ENCODE peak calls at places on chromosomes 3 and 15, in four cellular contexts. X, K, T and U are unnamed samples.
A peak's percentile ranks its signal among the peaks of the same experiment; 100 is the strongest.

GRCh38 chr15:99703603-99704443 is 29.4 kb downstream of the LYSMD4 start:
- DNase-seq in X (no peak), K (peak; percentile 44), T (peak; percentile 62), U (no peak)

GRCh38 chr3:126355251-126355650 is 2.0 kb downstream of the KLF15 start:
- DNase-seq in X (no peak), K (peak; percentile 16), T (no peak), U (no peak)

GRCh38 chr3:49666592-49666991 is 7.6 kb upstream of the APEH start:
- DNase-seq in X (no peak), K (no peak), T (peak; percentile 81), U (peak; percentile 22)

GRCh38 chr3:169264711-169265110 is 398.8 kb downstream of the MECOM start:
- DNase-seq in X (no peak), K (no peak), T (no peak), U (no peak)

GRCh38 chr3:140834266-140835037 is 107.2 kb upstream of the SLC25A36 start:
- DNase-seq in X (no peak), K (no peak), T (no peak), U (no peak)

GRCh38 chr15:68504721-68505090 is 72.7 kb upstream of the ITGA11 start:
- DNase-seq in X (no peak), K (no peak), T (no peak), U (no peak)

GRCh38 chr3:9183811-9184463 is 65.5 kb downstream of the SRGAP3 start:
- DNase-seq in X (no peak), K (no peak), T (no peak), U (peak; percentile 63)

GRCh38 chr3:177211503-177212277 is 14.4 kb upstream of the TBL1XR1 start:
- DNase-seq in X (no peak), K (no peak), T (peak; percentile 74), U (no peak)

GRCh38 chr3:129602730-129603560 is 3.5 kb downstream of the PLXND1 start:
- DNase-seq in X (no peak), K (no peak), T (peak; percentile 55), U (peak; percentile 53)

GRCh38 chr3:42667523-42668402 is 14.3 kb downstream of the ZBTB47 start:
- DNase-seq in X (no peak), K (no peak), T (no peak), U (no peak)

GRCh38 chr3:66405701-66406091 is 95.1 kb downstream of the LRIG1 start:
- DNase-seq in X (no peak), K (no peak), T (no peak), U (no peak)

GRCh38 chr3:64677961-64678716 is 9.7 kb downstream of the ADAMTS9 start:
- DNase-seq in X (no peak), K (no peak), T (no peak), U (no peak)

GRCh38 chr3:64073362-64073761 is 50.1 kb upstream of the PSMD6 start:
- DNase-seq in X (no peak), K (no peak), T (no peak), U (no peak)

GRCh38 chr15:79071901-79072300 is 18.7 kb downstream of the RASGRF1 start:
- DNase-seq in X (no peak), K (no peak), T (no peak), U (no peak)

GRCh38 chr3:168040624-168041208 is 55.0 kb downstream of the GOLIM4 start:
- DNase-seq in X (no peak), K (peak; percentile 22), T (peak; percentile 49), U (peak; percentile 16)
- TF ChIP-seq TCF7 in X (no peak), K (no peak), T (no peak), U (no peak)

GRCh38 chr3:58383476-58383875 is 50.2 kb downstream of the PDHB start:
- DNase-seq in X (no peak), K (no peak), T (no peak), U (no peak)

GRCh38 chr3:58387650-58388546 is 45.7 kb downstream of the PDHB start:
- DNase-seq in X (no peak), K (no peak), T (no peak), U (no peak)

GRCh38 chr3:58386966-58387365 is 46.7 kb downstream of the PDHB start:
- DNase-seq in X (no peak), K (no peak), T (no peak), U (no peak)

GRCh38 chr3:58384381-58385090 is 49.1 kb downstream of the PDHB start:
- DNase-seq in X (no peak), K (no peak), T (no peak), U (no peak)

DNA sequence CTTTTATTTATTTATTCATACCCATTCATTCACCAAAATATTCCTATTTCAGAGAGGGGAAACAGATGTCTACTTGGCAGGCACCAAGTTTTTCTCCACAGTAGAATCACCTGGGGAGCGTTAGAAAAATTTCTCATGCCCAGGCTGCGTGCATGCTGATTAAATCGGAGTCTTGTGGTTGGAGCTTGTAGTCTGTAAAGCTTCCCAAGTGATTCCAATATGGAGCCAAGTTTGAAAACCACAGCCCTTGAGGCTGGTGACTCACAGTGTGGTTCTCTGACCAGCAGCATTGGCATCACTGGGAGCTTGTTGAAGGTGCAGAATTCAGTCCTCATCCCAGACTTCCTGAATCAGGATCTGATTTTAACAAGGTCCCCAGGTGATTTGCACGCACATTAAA is 49.7 kb downstream of the PDHB start:
- DNase-seq in X (no peak), K (no peak), T (no peak), U (no peak)
- TF ChIP-seq TCF7 in X (no peak), K (no peak), T (no peak), U (no peak)

GRCh38 chr3:56799251-56799882 is 2.4 kb downstream of the ARHGEF3 start:
- DNase-seq in X (no peak), K (peak; percentile 14), T (peak; percentile 73), U (no peak)
- TF ChIP-seq TCF7 in X (no peak), K (no peak), T (no peak), U (no peak)

GRCh38 chr15:101256756-101257155 is 4.9 kb upstream of the CHSY1 start:
- DNase-seq in X (no peak), K (no peak), T (no peak), U (no peak)

GRCh38 chr15:101254157-101255065 is 2.6 kb upstream of the CHSY1 start:
- DNase-seq in X (no peak), K (no peak), T (no peak), U (no peak)

GRCh38 chr15:101255066-101255415 is 3.2 kb upstream of the CHSY1 start:
- DNase-seq in X (no peak), K (no peak), T (no peak), U (no peak)

GRCh38 chr15:101258238-101259144 is 6.6 kb upstream of the CHSY1 start:
- DNase-seq in X (peak; percentile 51), K (peak; percentile 37), T (peak; percentile 57), U (peak; percentile 45)

DNA sequence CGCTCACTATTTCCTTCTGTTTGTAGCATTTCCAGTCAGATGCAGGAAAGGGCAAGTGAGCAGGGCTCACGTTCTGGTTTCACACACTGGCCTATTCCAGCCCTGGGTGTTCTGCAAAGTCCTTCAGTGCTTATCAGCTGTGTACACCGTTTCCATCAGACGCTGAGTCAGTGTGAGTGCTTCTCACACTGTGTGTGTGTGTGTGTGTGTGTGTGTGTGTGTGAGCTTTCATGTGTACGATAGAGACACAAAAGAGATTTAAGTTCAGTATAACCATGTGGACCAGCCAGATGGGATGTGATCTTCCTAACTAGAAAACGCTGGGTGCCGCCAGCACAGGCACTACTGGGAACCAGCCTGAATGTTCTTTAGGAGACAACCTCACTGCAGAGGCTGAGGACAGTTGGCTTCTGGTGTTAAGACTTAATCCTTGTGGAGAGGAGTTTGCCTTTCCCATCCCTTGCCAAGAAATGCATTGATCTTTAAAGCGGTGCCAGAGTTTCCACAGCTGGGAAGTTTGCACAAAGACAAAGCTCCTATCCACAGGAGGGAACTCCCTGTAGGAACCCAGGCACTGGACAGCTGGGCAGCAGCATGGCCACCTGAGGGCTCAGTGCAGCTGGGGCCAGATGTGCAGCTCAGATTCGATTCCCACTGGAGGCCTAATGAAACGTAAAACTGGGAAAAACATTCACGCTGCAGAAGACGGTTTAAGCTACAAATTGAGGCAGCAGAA is 3.9 kb upstream of the CHSY1 start:
- DNase-seq in X (no peak), K (peak; percentile 72), T (peak; percentile 45), U (no peak)
- TF ChIP-seq TCF7 in X (no peak), K (peak; percentile 83), T (no peak), U (no peak)

DNA sequence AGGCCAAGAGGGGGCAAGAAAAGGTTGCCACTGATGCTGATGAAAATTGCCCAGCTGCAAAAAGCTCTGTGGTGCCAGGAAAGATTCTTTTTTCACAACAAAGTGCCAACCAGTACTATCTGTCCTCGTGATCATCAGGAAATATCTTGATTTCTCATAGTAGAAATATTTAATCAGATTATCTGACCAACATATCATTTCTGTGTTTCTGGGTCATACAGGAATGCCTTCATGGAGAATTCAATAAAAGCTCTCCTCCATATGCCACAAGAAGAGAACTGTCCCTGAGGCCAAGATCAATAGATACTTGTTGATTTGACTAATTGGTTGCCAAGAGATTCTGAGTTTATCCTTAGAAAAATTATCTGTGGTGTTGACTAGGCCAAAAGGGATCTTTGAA is 63.5 kb downstream of the FSIP1 start:
- DNase-seq in X (no peak), K (no peak), T (no peak), U (no peak)
- TF ChIP-seq TCF7 in X (no peak), K (no peak), T (no peak), U (no peak)